ENCODE peak calls at places on chromosomes 3 and 15, in eight cellular contexts. R is uterus; V is effector CD8-positive, alpha-beta T cell; P is type B pancreatic cell; J is NCI-H446; C is body of pancreas; B is HS-5; N is NCI-H460. G is an unnamed sample.

GRCh38 chr3:57079221-57079831 is 18.9 kb downstream of the SPATA12 start:
- DNase-seq in R (peak; percentile 51), V (no peak), P (peak; percentile 71), J (no peak), C (peak; percentile 60), B (no peak), N (peak; percentile 22), G (no peak)

GRCh38 chr3:50189989-50190388 is 1.4 kb upstream of the GNAT1 start:
- DNase-seq in R (no peak), V (no peak), P (no peak), J (no peak), C (no peak), B (no peak), N (no peak), G (no peak)

GRCh38 chr3:133401374-133402135 is 1.7 kb downstream of the BFSP2 start:
- DNase-seq in R (peak; percentile 47), V (no peak), P (no peak), J (peak; percentile 56), C (peak; percentile 25), B (no peak), N (no peak), G (no peak)

GRCh38 chr3:149527531-149528343 is 53.2 kb downstream of the TM4SF4 start:
- DNase-seq in R (no peak), V (no peak), P (no peak), J (no peak), C (no peak), B (no peak), N (no peak), G (no peak)

GRCh38 chr3:167110906-167111305 is 269.2 kb downstream of the ZBBX start:
- DNase-seq in R (no peak), V (no peak), P (no peak), J (no peak), C (no peak), B (no peak), N (no peak), G (no peak)

GRCh38 chr15:71761649-71762048 is 48.7 kb upstream of the NR2E3 start:
- DNase-seq in R (no peak), V (no peak), P (no peak), J (no peak), C (no peak), B (peak; percentile 72), N (no peak), G (no peak)

GRCh38 chr3:53778154-53778553 is 68.1 kb downstream of the CHDH start:
- DNase-seq in R (no peak), V (no peak), P (no peak), J (no peak), C (no peak), B (no peak), N (no peak), G (no peak)

GRCh38 chr3:196631655-196632032 is 7.8 kb upstream of the NRROS start:
- DNase-seq in R (no peak), V (no peak), P (no peak), J (no peak), C (no peak), B (no peak), N (no peak), G (no peak)

GRCh38 chr3:37962906-37963486 is 27.6 kb upstream of the VILL start:
- DNase-seq in R (no peak), V (no peak), P (no peak), J (no peak), C (no peak), B (no peak), N (no peak), G (no peak)

GRCh38 chr3:25707268-25707928 is 42.7 kb upstream of the TOP2B start:
- DNase-seq in R (no peak), V (no peak), P (no peak), J (no peak), C (no peak), B (no peak), N (no peak), G (no peak)

GRCh38 chr15:66328721-66329220 is 27.7 kb downstream of the TIPIN start:
- DNase-seq in R (no peak), V (no peak), P (no peak), J (no peak), C (no peak), B (no peak), N (no peak), G (no peak)

GRCh38 chr3:138338816-138339215 is 9.2 kb upstream of the NME9 start:
- DNase-seq in R (no peak), V (no peak), P (no peak), J (peak; percentile 52), C (no peak), B (no peak), N (no peak), G (no peak)

GRCh38 chr3:189690672-189691071 is 59.5 kb downstream of the TP63 start:
- DNase-seq in R (no peak), V (no peak), P (no peak), J (no peak), C (no peak), B (no peak), N (no peak), G (no peak)

GRCh38 chr3:186705882-186706780 is 11.0 kb upstream of the KNG1 start:
- DNase-seq in R (no peak), V (no peak), P (no peak), J (no peak), C (no peak), B (no peak), N (no peak), G (no peak)

GRCh38 chr3:127547761-127548605 is 42.5 kb downstream of the TPRA1 start:
- DNase-seq in R (peak; percentile 66), V (peak; percentile 62), P (peak; percentile 90), J (peak; percentile 37), C (peak; percentile 80), B (peak; percentile 16), N (peak; percentile 45), G (peak; percentile 17)

GRCh38 chr3:1082024-1082633 is 10.7 kb upstream of the CNTN6 start:
- DNase-seq in R (no peak), V (no peak), P (no peak), J (no peak), C (peak; percentile 66), B (no peak), N (peak; percentile 58), G (no peak)

GRCh38 chr3:31232049-31233040 is 300.4 kb upstream of the STT3B start:
- DNase-seq in R (no peak), V (no peak), P (no peak), J (no peak), C (no peak), B (no peak), N (no peak), G (no peak)

GRCh38 chr3:183375337-183375736 is 53.1 kb downstream of the MCF2L2 start:
- DNase-seq in R (no peak), V (no peak), P (no peak), J (no peak), C (no peak), B (no peak), N (no peak), G (no peak)

GRCh38 chr15:31372635-31373091 is 46.0 kb downstream of the KLF13 start:
- DNase-seq in R (peak; percentile 67), V (no peak), P (no peak), J (no peak), C (peak; percentile 67), B (no peak), N (no peak), G (no peak)

GRCh38 chr3:113516115-113516505 is 1.2 kb upstream of the SPICE1 start:
- DNase-seq in R (no peak), V (no peak), P (no peak), J (no peak), C (peak; percentile 33), B (no peak), N (no peak), G (no peak)

GRCh38 chr3:153290278-153291015 is 128.4 kb downstream of the RAP2B start:
- DNase-seq in R (no peak), V (no peak), P (no peak), J (no peak), C (no peak), B (no peak), N (no peak), G (no peak)

GRCh38 chr15:41971089-41971892 is 1.1 kb downstream of the EHD4 start:
- DNase-seq in R (peak; percentile 47), V (peak; percentile 36), P (no peak), J (no peak), C (peak; percentile 78), B (peak; percentile 29), N (peak; percentile 25), G (no peak)

GRCh38 chr3:12054245-12054644 is 50.1 kb downstream of the SYN2 start:
- DNase-seq in R (no peak), V (no peak), P (no peak), J (no peak), C (no peak), B (no peak), N (no peak), G (no peak)

GRCh38 chr3:185444329-185444728 is 54.5 kb downstream of the TMEM41A start:
- DNase-seq in R (no peak), V (no peak), P (no peak), J (no peak), C (no peak), B (no peak), N (no peak), G (no peak)

GRCh38 chr3:59127071-59127470 is 77.2 kb upstream of the CFAP20DC start:
- DNase-seq in R (no peak), V (no peak), P (no peak), J (no peak), C (no peak), B (peak; percentile 14), N (no peak), G (no peak)

GRCh38 chr15:58332676-58333400 is 99.0 kb upstream of the LIPC start:
- DNase-seq in R (no peak), V (no peak), P (no peak), J (no peak), C (no peak), B (peak; percentile 36), N (no peak), G (peak; percentile 69)

GRCh38 chr3:113148307-113148703 is 63.1 kb upstream of the BOC start:
- DNase-seq in R (peak; percentile 55), V (no peak), P (peak; percentile 71), J (peak; percentile 97), C (no peak), B (no peak), N (no peak), G (no peak)

GRCh38 chr3:179526989-179527391 is 35.7 kb upstream of the ACTL6A start:
- DNase-seq in R (peak; percentile 72), V (no peak), P (no peak), J (peak; percentile 11), C (peak; percentile 29), B (peak; percentile 14), N (no peak), G (no peak)

GRCh38 chr3:13705702-13706280 is 156.9 kb downstream of the FBLN2 start:
- DNase-seq in R (peak; percentile 3), V (no peak), P (peak; percentile 49), J (no peak), C (no peak), B (no peak), N (no peak), G (no peak)

GRCh38 chr3:63847718-63848450 is 15.7 kb downstream of the THOC7 start:
- DNase-seq in R (no peak), V (no peak), P (no peak), J (no peak), C (peak; percentile 31), B (no peak), N (no peak), G (no peak)

GRCh38 chr3:86333636-86334035 is 657.3 kb downstream of the VGLL3 start:
- DNase-seq in R (no peak), V (no peak), P (no peak), J (no peak), C (no peak), B (no peak), N (no peak), G (no peak)

GRCh38 chr3:28286595-28286994 is 45.2 kb downstream of the CMC1 start:
- DNase-seq in R (no peak), V (no peak), P (no peak), J (peak; percentile 4), C (no peak), B (no peak), N (peak; percentile 31), G (peak; percentile 47)

GRCh38 chr3:16183601-16184270 is 9.3 kb downstream of the GALNT15 start:
- DNase-seq in R (peak; percentile 39), V (no peak), P (peak; percentile 18), J (peak; percentile 15), C (no peak), B (peak; percentile 58), N (no peak), G (no peak)

GRCh38 chr3:140899363-140899762 is 42.3 kb upstream of the SLC25A36 start:
- DNase-seq in R (no peak), V (no peak), P (no peak), J (no peak), C (no peak), B (no peak), N (no peak), G (no peak)